ENCODE peak calls at places on chromosomes 4 and X, in nine cellular contexts. P, W, V, T, M, B, L, Z and C are unnamed samples.

GRCh38 chr4:92455956-92456355 is 152.2 kb downstream of the GRID2 start:
- DNase-seq in P (no peak), W (no peak), V (no peak), T (no peak), M (no peak), B (no peak), L (no peak), Z (no peak), C (no peak)

GRCh38 chr4:4344915-4345527 is 41.9 kb upstream of the NSG1 start:
- DNase-seq in P (no peak), W (no peak), V (no peak), T (no peak), M (no peak), B (no peak), L (no peak), Z (no peak), C (no peak)

GRCh38 chr4:38189445-38189844 is 229.2 kb downstream of the PTTG2 start:
- DNase-seq in P (no peak), W (no peak), V (no peak), T (peak; percentile 52), M (no peak), B (no peak), L (no peak), Z (no peak), C (peak; percentile 66)

GRCh38 chr4:3473943-3474335 is 10.8 kb downstream of the DOK7 start:
- DNase-seq in P (no peak), W (no peak), V (no peak), T (no peak), M (no peak), B (no peak), L (no peak), Z (no peak), C (no peak)

GRCh38 chr4:156963419-156963818 is 8.2 kb downstream of the PDGFC start:
- DNase-seq in P (no peak), W (no peak), V (no peak), T (no peak), M (no peak), B (no peak), L (no peak), Z (no peak), C (no peak)

GRCh38 chr4:6538586-6538985 is 36.4 kb upstream of the MAN2B2 start:
- DNase-seq in P (no peak), W (no peak), V (no peak), T (no peak), M (no peak), B (peak; percentile 68), L (no peak), Z (no peak), C (no peak)

GRCh38 chrX:154750301-154751120 is at the start of gene GAB3:
- DNase-seq in P (no peak), W (peak; percentile 51), V (no peak), T (peak; percentile 59), M (peak; percentile 38), B (peak; percentile 48), L (no peak), Z (peak; percentile 52), C (no peak)

GRCh38 chr4:99652596-99653436 is 4.8 kb downstream of the C4orf54 start:
- DNase-seq in P (no peak), W (no peak), V (no peak), T (no peak), M (no peak), B (no peak), L (no peak), Z (no peak), C (no peak)

GRCh38 chr4:173289351-173289725 is 44.8 kb downstream of the HMGB2 start:
- DNase-seq in P (no peak), W (no peak), V (no peak), T (no peak), M (no peak), B (no peak), L (no peak), Z (no peak), C (no peak)

GRCh38 chr4:65670331-65671031 is at the start of gene EPHA5:
- DNase-seq in P (peak; percentile 8), W (peak; percentile 92), V (peak; percentile 20), T (peak; percentile 92), M (no peak), B (peak; percentile 86), L (no peak), Z (no peak), C (peak; percentile 50)

GRCh38 chrX:151973851-151974335 is 583 bp downstream of the GABRE start:
- DNase-seq in P (no peak), W (peak; percentile 38), V (peak; percentile 34), T (peak; percentile 59), M (no peak), B (peak; percentile 18), L (no peak), Z (no peak), C (peak; percentile 43)

GRCh38 chr4:147355849-147356248 is 125.0 kb upstream of the EDNRA start:
- DNase-seq in P (no peak), W (no peak), V (no peak), T (peak; percentile 72), M (no peak), B (no peak), L (no peak), Z (no peak), C (peak; percentile 73)

GRCh38 chr4:171067422-171067821 is 745.8 kb upstream of the GALNTL6 start:
- DNase-seq in P (no peak), W (no peak), V (no peak), T (peak; percentile 64), M (no peak), B (no peak), L (no peak), Z (no peak), C (no peak)

GRCh38 chr4:1579834-1580686 is 104.1 kb downstream of the FAM53A start:
- DNase-seq in P (peak; percentile 17), W (peak; percentile 90), V (no peak), T (peak; percentile 99), M (peak; percentile 93), B (peak; percentile 92), L (peak; percentile 78), Z (peak; percentile 92), C (no peak)

GRCh38 chr4:1746265-1746691 is 25.0 kb downstream of the TACC3 start:
- DNase-seq in P (no peak), W (peak; percentile 96), V (peak; percentile 46), T (peak; percentile 79), M (peak; percentile 68), B (peak; percentile 74), L (peak; percentile 76), Z (peak; percentile 79), C (peak; percentile 53)

GRCh38 chr4:176587920-176588319 is 204.8 kb downstream of the VEGFC start:
- DNase-seq in P (no peak), W (no peak), V (peak; percentile 22), T (peak; percentile 95), M (no peak), B (no peak), L (no peak), Z (no peak), C (peak; percentile 97)

GRCh38 chrX:113741744-113742143 is 842.1 kb upstream of the HTR2C start:
- DNase-seq in P (no peak), W (no peak), V (no peak), T (peak; percentile 61), M (no peak), B (peak; percentile 23), L (no peak), Z (no peak), C (peak; percentile 48)

GRCh38 chr4:48906283-48907173 is at the start of gene OCIAD2:
- DNase-seq in P (no peak), W (peak; percentile 91), V (peak; percentile 49), T (peak; percentile 44), M (peak; percentile 84), B (peak; percentile 86), L (peak; percentile 69), Z (peak; percentile 85), C (peak; percentile 31)